ENCODE peak calls at places on chromosomes 5 and 9, in nine cellular contexts. Y is fibroblast of lung; A is cardiac muscle cell; C is effector memory CD4-positive, alpha-beta T cell; E is osteoblast; W is body of pancreas; S is psoas muscle; H is aorta; O is left lung. I is an unnamed sample.
A peak's percentile ranks its signal among the peaks of the same experiment; 100 is the strongest.

GRCh38 chr9:132546148-132547051 is 36.0 kb upstream of the BARHL1 start:
- DNase-seq in Y (peak; percentile 25), A (peak; percentile 71), C (no peak), E (peak; percentile 93), W (no peak), S (no peak), H (no peak), O (no peak), I (peak; percentile 78)

GRCh38 chr9:133105461-133105770 is 15.6 kb downstream of the RALGDS start:
- DNase-seq in Y (no peak), A (no peak), C (no peak), E (peak; percentile 77), W (no peak), S (no peak), H (no peak), O (peak; percentile 71), I (no peak)

GRCh38 chr9:4739587-4740372 is 1.2 kb downstream of the AK3 start:
- DNase-seq in Y (peak; percentile 32), A (no peak), C (no peak), E (peak; percentile 86), W (no peak), S (no peak), H (no peak), O (no peak), I (peak; percentile 48)

GRCh38 chr9:6605202-6605601 is 40.3 kb downstream of the GLDC start:
- DNase-seq in Y (no peak), A (no peak), C (no peak), E (no peak), W (no peak), S (no peak), H (no peak), O (no peak), I (no peak)

GRCh38 chr9:1155602-1156001 is 105.4 kb downstream of the DMRT2 start:
- DNase-seq in Y (no peak), A (no peak), C (no peak), E (no peak), W (no peak), S (no peak), H (no peak), O (no peak), I (no peak)

GRCh38 chr5:148988328-148988727 is 74.5 kb downstream of the SH3TC2 start:
- DNase-seq in Y (no peak), A (no peak), C (no peak), E (no peak), W (no peak), S (peak; percentile 36), H (no peak), O (no peak), I (no peak)

GRCh38 chr5:154287136-154287535 is 96.6 kb downstream of the GALNT10 start:
- DNase-seq in Y (peak; percentile 54), A (peak; percentile 62), C (no peak), E (no peak), W (no peak), S (no peak), H (peak; percentile 49), O (no peak), I (no peak)

GRCh38 chr5:8399471-8399870 is 530.5 kb downstream of the MTRR start:
- DNase-seq in Y (no peak), A (no peak), C (no peak), E (no peak), W (no peak), S (no peak), H (no peak), O (no peak), I (no peak)

GRCh38 chr5:76831108-76831447 is 12.2 kb downstream of the F2RL1 start:
- DNase-seq in Y (no peak), A (no peak), C (no peak), E (peak; percentile 77), W (no peak), S (no peak), H (no peak), O (no peak), I (no peak)

GRCh38 chr5:38465702-38466443 is 90.6 kb downstream of the LIFR start:
- DNase-seq in Y (no peak), A (no peak), C (no peak), E (peak; percentile 23), W (no peak), S (no peak), H (no peak), O (no peak), I (no peak)

GRCh38 chr5:6550628-6551027 is 82.2 kb downstream of the NSUN2 start:
- DNase-seq in Y (no peak), A (no peak), C (no peak), E (no peak), W (no peak), S (no peak), H (no peak), O (no peak), I (no peak)

GRCh38 chr5:3019045-3019444 is 267.6 kb upstream of the IRX2 start:
- DNase-seq in Y (no peak), A (no peak), C (no peak), E (no peak), W (no peak), S (no peak), H (no peak), O (no peak), I (no peak)

GRCh38 chr9:36781532-36781931 is 208.8 kb downstream of the MELK start:
- DNase-seq in Y (peak; percentile 2), A (no peak), C (no peak), E (no peak), W (no peak), S (no peak), H (no peak), O (no peak), I (no peak)

GRCh38 chr9:36328798-36329411 is 70.7 kb upstream of the GNE start:
- DNase-seq in Y (peak; percentile 87), A (peak; percentile 75), C (peak; percentile 27), E (peak; percentile 83), W (peak; percentile 48), S (no peak), H (no peak), O (no peak), I (peak; percentile 87)

GRCh38 chr5:73638344-73639095 is 12.5 kb downstream of the ARHGEF28 start:
- DNase-seq in Y (peak; percentile 61), A (no peak), C (no peak), E (no peak), W (no peak), S (no peak), H (no peak), O (no peak), I (no peak)

GRCh38 chr5:82911902-82912301 is 165.3 kb downstream of the TMEM167A start:
- DNase-seq in Y (no peak), A (no peak), C (no peak), E (no peak), W (no peak), S (no peak), H (no peak), O (no peak), I (no peak)

GRCh38 chr5:158880514-158881001 is 219.2 kb downstream of the EBF1 start:
- DNase-seq in Y (peak; percentile 31), A (no peak), C (no peak), E (no peak), W (no peak), S (no peak), H (no peak), O (no peak), I (peak; percentile 81)

GRCh38 chr5:158881076-158881880 is 218.4 kb downstream of the EBF1 start:
- DNase-seq in Y (no peak), A (peak; percentile 29), C (no peak), E (no peak), W (no peak), S (no peak), H (no peak), O (no peak), I (peak; percentile 81)

GRCh38 chr5:158883502-158883901 is 216.2 kb downstream of the EBF1 start:
- DNase-seq in Y (no peak), A (no peak), C (no peak), E (no peak), W (no peak), S (no peak), H (no peak), O (no peak), I (no peak)

GRCh38 chr5:158882660-158883059 is 217.1 kb downstream of the EBF1 start:
- DNase-seq in Y (no peak), A (no peak), C (no peak), E (no peak), W (no peak), S (no peak), H (no peak), O (no peak), I (peak; percentile 69)

DNA sequence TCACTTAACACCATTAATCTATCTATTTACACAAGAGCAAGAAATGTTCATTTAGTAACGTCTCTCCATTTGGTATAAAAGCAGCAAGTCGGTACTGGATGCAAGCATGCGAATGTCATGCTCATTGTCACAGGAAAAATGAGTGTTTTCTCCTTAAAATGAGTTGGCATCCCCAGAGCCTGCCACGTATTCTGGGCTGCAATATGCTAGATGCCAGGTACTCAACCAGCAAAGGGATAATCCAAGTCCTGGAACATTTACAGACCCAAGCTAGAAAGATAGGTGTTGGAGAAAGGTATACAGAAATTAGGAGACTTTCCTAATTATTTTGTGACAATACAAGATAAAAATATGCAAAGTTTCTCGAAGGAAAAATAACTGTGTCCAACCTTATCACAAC is 217.5 kb downstream of the EBF1 start:
- DNase-seq in Y (no peak), A (no peak), C (no peak), E (no peak), W (no peak), S (no peak), H (no peak), O (no peak), I (no peak)
- H3K4me1 ChIP-seq in Y (peaks cover 2% of the 10 kb centered on the region), A (peaks cover 15% of the 10 kb centered on the region), C (no peaks in the 10 kb centered on the region), E (peaks cover 19% of the 10 kb centered on the region), W (peaks cover 12% of the 10 kb centered on the region), S (peaks cover 7% of the 10 kb centered on the region), H (peaks cover 9% of the 10 kb centered on the region), O (no peaks in the 10 kb centered on the region), I (peaks cover 100% of the 10 kb centered on the region)

GRCh38 chr9:88451160-88451559 is 62.9 kb downstream of the SPIN1 start:
- DNase-seq in Y (no peak), A (no peak), C (no peak), E (no peak), W (no peak), S (no peak), H (no peak), O (no peak), I (no peak)
- H3K27ac ChIP-seq in Y (no peak overlapping the region), A (no peak overlapping the region), C (no peak overlapping the region), E (no peak overlapping the region), W (no peak overlapping the region), S (no peak overlapping the region), H (no peak overlapping the region), O (no peak overlapping the region), I (no peak overlapping the region)

DNA sequence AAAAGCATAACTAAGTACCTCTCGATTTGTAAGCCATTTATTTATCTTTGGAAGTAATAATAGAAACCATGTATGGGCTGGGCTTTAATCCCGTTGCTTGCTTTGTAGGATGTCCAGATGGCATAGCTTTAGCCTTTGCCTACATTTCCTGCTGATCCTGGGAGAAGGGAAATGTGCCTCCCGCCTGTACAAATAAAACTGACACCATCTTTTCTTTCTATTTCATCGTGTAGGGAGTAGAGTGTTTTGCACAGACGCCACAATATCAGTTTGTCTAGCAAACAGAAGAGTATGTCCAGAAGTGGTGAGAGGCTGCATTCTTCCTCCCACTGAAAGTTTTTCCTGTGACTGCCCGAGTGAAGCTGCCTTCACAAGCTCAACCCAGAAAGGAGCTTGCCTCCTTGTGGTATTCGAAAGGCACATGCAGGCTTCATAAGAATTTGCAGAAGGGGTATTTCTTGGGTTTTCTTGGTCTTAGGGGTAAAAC is 24.7 kb upstream of the TJP2 start:
- DNase-seq in Y (peak; percentile 79), A (peak; percentile 40), C (no peak), E (peak; percentile 84), W (no peak), S (no peak), H (no peak), O (no peak), I (no peak)
- H3K4me1 ChIP-seq in Y (no peaks in the 10 kb centered on the region), A (no peaks in the 10 kb centered on the region), C (no peaks in the 10 kb centered on the region), E (peaks cover 9% of the 10 kb centered on the region), W (peaks cover 19% of the 10 kb centered on the region), S (no peaks in the 10 kb centered on the region), H (no peaks in the 10 kb centered on the region), O (peaks cover 18% of the 10 kb centered on the region), I (no peaks in the 10 kb centered on the region)

GRCh38 chr9:127943011-127943662 is 5.5 kb upstream of the DPM2 start:
- DNase-seq in Y (no peak), A (no peak), C (no peak), E (peak; percentile 15), W (no peak), S (no peak), H (no peak), O (no peak), I (no peak)
- H3K27ac ChIP-seq in Y (no peak overlapping the region), A (no peak overlapping the region), C (peak overlapping the region; percentile 9), E (no peak overlapping the region), W (no peak overlapping the region), S (no peak overlapping the region), H (no peak overlapping the region), O (no peak overlapping the region), I (no peak overlapping the region)